ENCODE peak calls at places on chromosome 10, in five cellular contexts. I is colonic mucosa, B is fibroblast of pulmonary artery, N is uterus, A is cardiac muscle cell. O is an unnamed sample.

GRCh38 chr10:130399425-130399950 is 263.3 kb downstream of the GLRX3 start:
- DNase-seq in I (no peak), B (no peak), N (no peak), A (no peak), O (no peak)

GRCh38 chr10:7054915-7055314 is 355.9 kb downstream of the SFMBT2 start:
- DNase-seq in I (no peak), B (peak), N (no peak), A (no peak), O (no peak)

GRCh38 chr10:46557319-46558140 is 1.1 kb upstream of the GPRIN2 start:
- DNase-seq in I (peak), B (no peak), N (peak), A (no peak), O (peak)

GRCh38 chr10:32155075-32155516 is 98.9 kb upstream of the KIF5B start:
- DNase-seq in I (no peak), B (peak), N (no peak), A (peak), O (no peak)

GRCh38 chr10:19158870-19159269 is 110.3 kb downstream of the MALRD1 start:
- DNase-seq in I (no peak), B (no peak), N (no peak), A (no peak), O (no peak)

GRCh38 chr10:48456361-48456804 is 148.5 kb downstream of the ARHGAP22 start:
- DNase-seq in I (peak), B (peak), N (no peak), A (peak), O (peak)

GRCh38 chr10:92126100-92126650 is 164.7 kb downstream of the CPEB3 start:
- DNase-seq in I (no peak), B (no peak), N (no peak), A (peak), O (no peak)

GRCh38 chr10:101446071-101446470 is 92.1 kb downstream of the BTRC start:
- DNase-seq in I (no peak), B (no peak), N (no peak), A (no peak), O (no peak)

GRCh38 chr10:110547139-110547761 is 20.2 kb upstream of the SMC3 start:
- DNase-seq in I (no peak), B (peak), N (no peak), A (peak), O (no peak)

GRCh38 chr10:72883861-72884260 is 9.7 kb upstream of the OIT3 start:
- DNase-seq in I (no peak), B (no peak), N (no peak), A (no peak), O (no peak)

GRCh38 chr10:35533565-35533964 is 71.6 kb upstream of the GJD4 start:
- DNase-seq in I (no peak), B (peak), N (peak), A (peak), O (no peak)

GRCh38 chr10:30103595-30104310 is 44.4 kb upstream of the JCAD start:
- DNase-seq in I (no peak), B (no peak), N (no peak), A (no peak), O (no peak)

GRCh38 chr10:132939957-132940790 is 2.2 kb downstream of the CFAP46 start:
- DNase-seq in I (peak), B (peak), N (no peak), A (peak), O (no peak)

GRCh38 chr10:24958701-24959392 is 6.4 kb upstream of the PRTFDC1 start:
- DNase-seq in I (no peak), B (peak), N (peak), A (peak), O (no peak)

GRCh38 chr10:96512524-96512991 is 1.2 kb downstream of the TLL2 start:
- DNase-seq in I (peak), B (peak), N (no peak), A (peak), O (no peak)

GRCh38 chr10:15954188-15954587 is 93.9 kb upstream of the MINDY3 start:
- DNase-seq in I (no peak), B (no peak), N (no peak), A (no peak), O (no peak)

GRCh38 chr10:14004536-14004935 is 326.2 kb downstream of the FRMD4A start:
- DNase-seq in I (no peak), B (no peak), N (no peak), A (no peak), O (no peak)

GRCh38 chr10:129380279-129380678 is 86.8 kb upstream of the MGMT start:
- DNase-seq in I (no peak), B (no peak), N (no peak), A (no peak), O (no peak)

GRCh38 chr10:11170993-11171416 is 153.3 kb downstream of the CELF2 start:
- DNase-seq in I (no peak), B (no peak), N (no peak), A (no peak), O (peak)

GRCh38 chr10:6173203-6173602 is 29.5 kb upstream of the PFKFB3 start:
- DNase-seq in I (no peak), B (no peak), N (no peak), A (no peak), O (no peak)

GRCh38 chr10:34407227-34407626 is 407.9 kb downstream of the PARD3 start:
- DNase-seq in I (no peak), B (peak), N (no peak), A (peak), O (no peak)

GRCh38 chr10:93916257-93917063 is 22.7 kb downstream of the SLC35G1 start:
- DNase-seq in I (no peak), B (peak), N (no peak), A (peak), O (no peak)

GRCh38 chr10:51642591-51642990 is 56.8 kb downstream of the CSTF2T start:
- DNase-seq in I (no peak), B (no peak), N (no peak), A (no peak), O (no peak)

GRCh38 chr10:11112718-11113117 is 95.0 kb downstream of the CELF2 start:
- DNase-seq in I (no peak), B (no peak), N (no peak), A (no peak), O (no peak)

GRCh38 chr10:12594448-12594944 is 245.1 kb downstream of the CAMK1D start:
- DNase-seq in I (no peak), B (no peak), N (no peak), A (no peak), O (no peak)

GRCh38 chr10:24703700-24704099 is 20.0 kb downstream of the ARHGAP21 start:
- DNase-seq in I (no peak), B (peak), N (peak), A (peak), O (no peak)

GRCh38 chr10:54550016-54550415 is 251.0 kb downstream of the PCDH15 start:
- DNase-seq in I (no peak), B (no peak), N (no peak), A (no peak), O (no peak)

GRCh38 chr10:133087679-133088523 is at the start of gene ADGRA1:
- DNase-seq in I (no peak), B (no peak), N (no peak), A (no peak), O (no peak)

DNA sequence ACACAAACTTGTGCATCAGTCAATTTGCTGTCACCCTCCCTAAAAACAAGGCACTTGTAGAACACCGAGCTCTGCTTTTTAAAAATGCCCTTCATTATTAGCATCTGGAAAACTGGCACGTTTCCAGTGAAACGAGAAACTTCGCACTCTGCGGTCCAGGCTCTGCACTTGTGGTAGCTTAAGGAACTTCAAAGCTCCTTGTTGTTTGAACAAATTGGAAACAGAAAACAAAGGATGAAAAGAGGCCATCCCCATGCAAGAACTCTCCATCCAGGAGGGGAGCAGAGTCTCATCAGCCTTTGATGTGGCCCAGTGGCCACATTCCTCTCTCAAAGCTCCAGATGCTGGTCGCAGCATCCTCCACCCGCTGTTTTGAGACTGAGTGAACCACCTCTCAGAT is 105.0 kb downstream of the C10orf90 start:
- DNase-seq in I (no peak), B (no peak), N (no peak), A (no peak), O (no peak)
- TF ChIP-seq CTCF in I (no peak), B (no peak), N (no peak), A (no peak), O (no peak)

GRCh38 chr10:99708428-99709010 is 23.4 kb downstream of the COX15 start:
- DNase-seq in I (no peak), B (no peak), N (peak), A (no peak), O (no peak)

GRCh38 chr10:99709480-99710229 is 22.3 kb downstream of the COX15 start:
- DNase-seq in I (no peak), B (no peak), N (no peak), A (no peak), O (no peak)

GRCh38 chr10:99714446-99714845 is 17.5 kb downstream of the COX15 start:
- DNase-seq in I (no peak), B (no peak), N (no peak), A (no peak), O (no peak)

GRCh38 chr10:99711129-99711719 is 20.7 kb downstream of the COX15 start:
- DNase-seq in I (peak), B (peak), N (peak), A (peak), O (no peak)
- TF ChIP-seq CTCF in I (peak), B (peak), N (peak), A (peak), O (peak)

DNA sequence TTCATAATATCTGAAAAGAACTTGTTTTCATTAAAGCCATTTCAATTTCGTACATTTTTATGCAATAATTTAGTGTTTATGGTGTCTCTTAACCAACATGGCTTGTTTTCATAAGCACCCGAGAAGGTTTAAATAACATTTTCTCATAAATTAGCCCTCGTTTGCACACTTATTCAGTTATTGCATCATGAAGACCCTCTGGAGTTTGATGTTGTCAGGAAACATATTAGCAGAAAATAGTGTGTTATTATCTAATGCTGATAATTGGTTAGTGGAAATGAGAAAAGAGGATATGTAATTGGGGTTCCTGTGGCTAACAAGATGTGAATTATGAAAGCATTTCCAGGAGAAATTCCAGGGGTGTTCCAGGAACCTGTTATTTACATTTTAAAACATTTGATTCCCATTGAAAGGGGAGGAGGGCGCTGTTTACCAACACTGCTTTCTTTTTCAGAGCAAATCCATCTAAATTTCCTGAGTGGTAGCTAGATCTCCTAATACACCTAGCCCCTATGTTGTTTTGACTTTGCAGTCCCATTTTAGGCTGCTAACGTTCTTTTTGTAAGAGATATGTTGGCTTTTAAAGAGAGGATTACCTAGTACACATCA is 130.7 kb downstream of the TCF7L2 start:
- DNase-seq in I (no peak), B (no peak), N (no peak), A (no peak), O (no peak)
- TF ChIP-seq CTCF in I (no peak), B (peak), N (no peak), A (peak), O (no peak)

DNA sequence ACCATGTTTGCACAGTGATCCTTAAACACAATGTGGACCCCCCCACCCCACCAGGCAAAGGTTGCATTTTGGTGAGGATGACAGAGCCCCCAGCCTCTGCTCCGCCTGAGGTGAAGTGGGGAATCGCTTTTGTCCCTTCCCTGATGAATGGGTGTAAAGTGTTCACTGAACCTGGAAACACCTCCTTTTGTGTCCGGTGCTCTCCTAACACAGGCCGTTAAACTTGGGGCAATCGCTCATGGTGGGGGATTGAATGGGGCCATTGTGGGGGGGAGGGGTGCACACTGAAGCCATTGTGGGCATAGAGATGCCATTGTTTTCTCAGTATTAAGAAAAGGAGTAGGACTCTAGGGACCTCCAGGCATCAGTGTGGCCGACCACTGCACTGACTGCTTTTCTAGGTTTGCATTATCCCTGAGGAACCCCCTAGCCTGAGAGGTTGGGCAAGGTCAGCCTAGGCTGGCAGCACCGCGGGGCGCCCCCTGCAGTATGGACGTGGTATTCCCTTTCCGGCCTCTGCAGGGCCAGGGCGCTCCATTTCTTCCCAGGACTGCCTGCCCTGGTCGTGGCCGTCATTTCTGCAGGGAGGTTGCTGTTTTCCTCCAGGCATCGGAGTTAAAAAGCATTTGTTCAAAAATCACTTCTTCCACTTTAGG is 158.3 kb downstream of the TCF7L2 start:
- DNase-seq in I (peak), B (no peak), N (no peak), A (no peak), O (peak)
- TF ChIP-seq CTCF in I (peak), B (peak), N (peak), A (peak), O (peak)

GRCh38 chr10:68955786-68956532 is at the start of gene DDX21:
- DNase-seq in I (peak), B (peak), N (peak), A (peak), O (peak)
- TF ChIP-seq CTCF in I (peak), B (peak), N (peak), A (peak), O (peak)

GRCh38 chr10:86103391-86104101 is 263.0 kb downstream of the GRID1 start:
- DNase-seq in I (no peak), B (no peak), N (no peak), A (no peak), O (no peak)
- TF ChIP-seq CTCF in I (no peak), B (no peak), N (no peak), A (no peak), O (no peak)

O was measured in CD14-positive monocyte.